ENCODE peak calls at places on chromosomes 7 and 10, in four cellular contexts. L is bronchial epithelial cell; A is CD4-positive, alpha-beta T cell; G is fibroblast of the aortic adventitia. I is an unnamed sample.

GRCh38 chr7:33760834-33761233 is 144.5 kb upstream of the BMPER start:
- DNase-seq in G (no peak), A (no peak), L (no peak), I (no peak)

GRCh38 chr10:68135922-68136718 is 26.8 kb downstream of the MYPN start:
- DNase-seq in G (peak), A (no peak), L (peak), I (no peak)

GRCh38 chr7:133290041-133290440 is 37.2 kb downstream of the EXOC4 start:
- DNase-seq in L (peak), G (peak), A (no peak), I (no peak)

GRCh38 chr10:586151-586550 is 103.3 kb downstream of the DIP2C start:
- DNase-seq in A (no peak), L (no peak), G (no peak), I (no peak)

GRCh38 chr7:142303650-142304049 is 45.8 kb upstream of the PRSS58 start:
- DNase-seq in A (no peak), L (peak), G (no peak), I (no peak)

GRCh38 chr7:44823266-44823781 is 24.6 kb downstream of the H2AZ2 start:
- DNase-seq in L (no peak), A (no peak), G (no peak), I (no peak)

GRCh38 chr7:79272066-79272669 is 181.3 kb downstream of the MAGI2 start:
- DNase-seq in A (no peak), L (peak), G (peak), I (no peak)

GRCh38 chr7:19557726-19558470 is 150.9 kb downstream of the POLR1F start:
- DNase-seq in A (no peak), G (no peak), L (no peak), I (no peak)

GRCh38 chr10:79142064-79142491 is 73.3 kb downstream of the ZMIZ1 start:
- DNase-seq in G (peak), A (no peak), L (no peak), I (no peak)

GRCh38 chr10:110444009-110444347 is 53.7 kb upstream of the DUSP5 start:
- DNase-seq in G (no peak), A (no peak), L (no peak), I (peak)

GRCh38 chr7:105830405-105831218 is 45.8 kb downstream of the ATXN7L1 start:
- DNase-seq in A (no peak), G (peak), L (peak), I (no peak)

GRCh38 chr10:98673156-98673765 is 226.5 kb upstream of the HPS1 start:
- DNase-seq in L (no peak), A (no peak), G (no peak), I (no peak)

GRCh38 chr7:34019431-34019830 is 114.1 kb downstream of the BMPER start:
- DNase-seq in G (peak), L (no peak), A (no peak), I (no peak)

GRCh38 chr10:78747366-78747955 is 321.3 kb upstream of the ZMIZ1 start:
- DNase-seq in G (no peak), L (no peak), A (no peak), I (no peak)

GRCh38 chr10:14823966-14824365 is 13.9 kb downstream of the CDNF start:
- DNase-seq in L (no peak), G (no peak), A (no peak), I (no peak)

GRCh38 chr10:35998036-35998435 is 355.9 kb upstream of the FZD8 start:
- DNase-seq in G (peak), L (no peak), A (no peak), I (no peak)

GRCh38 chr10:91146146-91146545 is 74.3 kb upstream of the PCGF5 start:
- DNase-seq in G (no peak), L (no peak), A (no peak), I (no peak)

GRCh38 chr10:119762805-119763798 is 37.3 kb downstream of the INPP5F start:
- DNase-seq in L (no peak), G (no peak), A (no peak), I (no peak)

GRCh38 chr10:61882621-61883375 is 18.7 kb upstream of the ARID5B start:
- DNase-seq in A (no peak), L (peak), G (no peak), I (no peak)

GRCh38 chr10:101354584-101355070 is 662 bp downstream of the BTRC start:
- DNase-seq in A (no peak), L (peak), G (peak), I (no peak)

GRCh38 chr7:150322833-150323681 is at the start of the genes ACTR3C and LRRC61:
- DNase-seq in L (peak), A (peak), G (no peak), I (no peak)

GRCh38 chr10:133100706-133101463 is 13.2 kb downstream of the ADGRA1 start:
- DNase-seq in G (no peak), A (no peak), L (no peak), I (no peak)

GRCh38 chr10:69807696-69808095 is 6.0 kb downstream of the COL13A1 start:
- DNase-seq in G (peak), A (no peak), L (peak), I (no peak)

GRCh38 chr7:41969713-41970112 is 266.8 kb upstream of the INHBA start:
- DNase-seq in A (no peak), L (no peak), G (peak), I (no peak)

GRCh38 chr10:26217396-26218105 is 977 bp downstream of the GAD2 start:
- DNase-seq in G (no peak), L (no peak), A (no peak), I (no peak)

GRCh38 chr7:30450123-30450982 is 28.2 kb downstream of the NOD1 start:
- DNase-seq in A (no peak), L (no peak), G (no peak), I (no peak)

GRCh38 chr7:41491313-41491712 is 211.6 kb downstream of the INHBA start:
- DNase-seq in L (peak), G (no peak), A (no peak), I (no peak)

GRCh38 chr10:118981946-118982345 is 47.6 kb upstream of the NANOS1 start:
- DNase-seq in A (no peak), G (no peak), L (no peak), I (no peak)

GRCh38 chr10:117425908-117426566 is 50.8 kb upstream of the PDZD8 start:
- DNase-seq in G (no peak), A (no peak), L (no peak), I (no peak)

GRCh38 chr7:107948645-107949442 is 54.1 kb downstream of the LAMB1 start:
- DNase-seq in L (peak), G (peak), A (no peak), I (no peak)

GRCh38 chr7:78770422-78771410 is 682.8 kb downstream of the MAGI2 start:
- DNase-seq in A (no peak), G (peak), L (peak), I (no peak)

DNA sequence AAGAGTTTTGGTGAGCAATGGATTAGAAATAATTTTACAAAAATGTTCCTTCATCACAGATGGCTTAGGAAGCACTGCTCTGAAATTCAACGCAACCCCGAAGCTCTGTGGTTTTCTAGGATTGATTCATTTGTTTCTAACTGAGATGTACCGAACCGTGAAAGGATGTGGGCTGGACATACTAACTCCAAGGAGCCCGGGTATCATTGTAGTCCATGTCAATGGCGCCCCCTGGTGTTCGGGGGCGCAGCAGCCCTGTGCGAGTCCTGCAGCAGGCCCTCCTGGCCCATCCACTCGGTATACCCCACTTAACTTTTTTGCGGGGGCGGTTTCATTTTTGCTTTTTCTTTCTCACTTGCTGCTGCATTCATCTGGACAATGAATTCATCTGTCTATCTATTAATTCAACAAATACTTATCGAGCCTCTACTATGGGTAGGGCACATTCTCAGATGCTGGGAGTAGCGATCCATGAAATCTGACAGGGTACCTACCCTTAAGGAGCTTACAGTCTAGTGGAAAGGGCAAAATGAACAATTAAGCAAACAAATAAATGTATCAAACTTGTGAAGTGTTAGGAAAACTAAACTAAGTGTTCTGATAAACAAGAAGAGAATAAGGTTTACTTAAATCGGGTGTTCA is 25.2 kb upstream of the ITPRID1 start:
- DNase-seq in L (peak), G (peak), A (no peak), I (no peak)
- TF ChIP-seq CTCF in L (peak), G (peak), A (no peak), I (peak)

GRCh38 chr7:73971701-73972341 is 56.2 kb upstream of the ELN start:
- DNase-seq in G (no peak), A (no peak), L (peak), I (no peak)
- TF ChIP-seq CTCF in G (peak), A (no peak), L (peak), I (no peak)

DNA sequence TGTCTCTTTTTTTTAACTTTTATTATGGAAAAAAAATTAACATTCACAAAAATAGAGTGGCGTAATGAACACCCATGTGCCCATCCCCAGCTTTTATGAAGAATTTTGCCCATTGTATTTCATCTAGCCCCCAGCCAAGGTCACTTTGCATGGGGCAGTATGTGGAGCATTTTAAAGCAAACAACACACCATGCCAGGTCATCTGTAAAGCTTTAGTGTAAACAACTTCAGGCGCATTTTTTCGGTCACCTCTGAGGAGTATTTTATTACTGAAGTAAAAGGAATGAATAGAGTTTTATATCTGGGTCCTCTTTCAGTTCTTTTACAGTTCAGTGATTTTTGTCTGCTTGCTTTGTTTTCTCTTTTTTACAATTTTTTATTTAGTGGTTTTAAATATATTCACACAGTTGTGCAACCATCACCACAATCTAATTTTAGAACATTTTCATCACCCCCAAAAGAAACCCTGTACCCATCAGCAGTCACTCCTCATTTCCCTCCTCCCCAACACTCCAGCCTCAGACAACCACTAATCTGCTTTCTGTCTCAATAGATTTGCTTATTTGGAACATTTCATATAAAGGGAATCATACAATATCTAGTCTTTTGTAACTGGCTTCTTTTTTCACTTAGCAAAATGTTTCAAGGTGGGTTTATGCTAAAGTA is 87.9 kb downstream of the SLC37A3 start:
- DNase-seq in G (no peak), L (no peak), A (no peak), I (no peak)
- TF ChIP-seq CTCF in G (no peak), L (no peak), A (no peak), I (no peak)

DNA sequence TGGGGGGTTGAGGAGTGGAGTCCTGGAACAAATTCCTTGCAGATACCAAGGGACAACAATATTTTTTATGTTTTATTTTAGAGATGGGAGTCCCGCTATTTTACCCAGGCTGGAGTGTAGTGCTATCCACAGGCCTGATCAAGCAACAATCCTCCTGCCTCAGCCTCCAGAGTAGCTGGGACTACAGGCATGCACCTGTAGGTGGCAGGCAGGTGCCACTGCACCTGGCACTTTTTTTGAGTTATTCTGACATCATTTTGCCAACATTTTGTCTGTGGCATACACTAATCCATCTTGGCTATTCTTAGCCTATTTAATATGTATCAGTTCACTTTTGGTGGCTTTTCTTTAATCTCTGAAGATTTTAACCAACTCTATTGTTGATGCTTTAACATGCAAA is 317.8 kb upstream of the MTPN start:
- DNase-seq in A (no peak), L (no peak), G (no peak), I (no peak)
- TF ChIP-seq CTCF in A (no peak), L (no peak), G (no peak), I (no peak)

GRCh38 chr10:122053314-122053713 is 64.4 kb downstream of the TACC2 start:
- DNase-seq in L (no peak), G (no peak), A (no peak), I (no peak)

GRCh38 chr10:122052702-122053101 is 63.7 kb downstream of the TACC2 start:
- DNase-seq in A (no peak), L (peak), G (no peak), I (no peak)

GRCh38 chr10:122055252-122055651 is 66.3 kb downstream of the TACC2 start:
- DNase-seq in A (no peak), G (no peak), L (no peak), I (no peak)

GRCh38 chr10:122056431-122057094 is 67.6 kb downstream of the TACC2 start:
- DNase-seq in L (peak), A (no peak), G (no peak), I (no peak)

DNA sequence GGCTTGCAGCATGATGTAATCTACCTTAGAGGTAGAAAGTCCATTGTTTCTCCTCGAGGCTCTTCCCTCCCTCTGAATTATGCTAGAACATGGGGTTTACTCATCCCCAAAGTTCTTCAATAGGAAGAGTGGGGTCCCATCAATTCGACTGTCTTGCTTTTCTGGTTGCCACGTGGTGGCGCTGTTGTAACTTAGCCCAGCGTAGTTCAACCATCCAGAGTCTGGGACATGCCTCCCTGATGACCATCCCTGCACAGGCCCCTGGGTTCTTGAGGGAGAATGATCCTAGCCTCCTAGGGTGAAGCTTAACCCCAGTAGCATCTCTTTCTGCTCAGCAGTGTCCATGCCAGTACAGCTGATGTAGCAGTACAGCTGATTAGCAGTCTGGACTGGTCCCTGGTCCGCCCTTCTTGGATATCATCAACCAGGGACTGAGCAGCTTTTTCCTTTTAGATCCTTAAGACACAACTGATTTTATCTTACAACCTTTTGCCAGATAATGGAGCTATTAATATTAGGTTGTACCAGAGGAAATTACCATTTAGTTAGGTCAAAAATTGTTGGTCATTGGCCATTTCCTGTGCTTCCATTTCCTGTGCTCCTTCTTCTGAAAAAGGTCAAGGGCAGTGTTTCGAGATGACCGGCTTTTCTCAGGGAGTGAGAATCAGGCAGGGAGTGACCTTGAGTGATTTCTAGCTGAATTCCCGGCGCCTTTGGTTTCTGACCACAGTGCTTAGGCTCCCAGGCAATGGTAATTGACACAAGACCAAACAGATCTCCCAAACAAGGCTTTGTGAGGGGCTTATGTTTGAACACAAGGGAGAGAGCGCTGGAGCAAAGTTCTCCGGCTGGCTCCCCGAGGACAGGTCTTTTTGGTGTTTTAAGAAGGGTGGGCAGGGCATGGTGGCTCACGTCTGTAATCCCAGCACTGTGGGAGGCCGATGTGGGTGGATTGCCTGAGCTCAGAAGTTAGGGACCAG is 65.4 kb downstream of the TACC2 start:
- DNase-seq in G (peak), A (no peak), L (peak), I (no peak)
- TF ChIP-seq CTCF in G (peak), A (no peak), L (peak), I (peak)

GRCh38 chr7:100719523-100720319 is 547 bp upstream of the EPO start:
- DNase-seq in A (no peak), L (peak), G (peak), I (no peak)

GRCh38 chr7:100720645-100721504 is 607 bp downstream of the EPO start:
- DNase-seq in G (no peak), L (no peak), A (no peak), I (no peak)

GRCh38 chr7:100722480-100723212 is 2.4 kb downstream of the EPO start:
- DNase-seq in A (no peak), L (no peak), G (no peak), I (no peak)

GRCh38 chr7:100721505-100721812 is 1.2 kb downstream of the EPO start:
- DNase-seq in L (no peak), G (no peak), A (no peak), I (no peak)

DNA sequence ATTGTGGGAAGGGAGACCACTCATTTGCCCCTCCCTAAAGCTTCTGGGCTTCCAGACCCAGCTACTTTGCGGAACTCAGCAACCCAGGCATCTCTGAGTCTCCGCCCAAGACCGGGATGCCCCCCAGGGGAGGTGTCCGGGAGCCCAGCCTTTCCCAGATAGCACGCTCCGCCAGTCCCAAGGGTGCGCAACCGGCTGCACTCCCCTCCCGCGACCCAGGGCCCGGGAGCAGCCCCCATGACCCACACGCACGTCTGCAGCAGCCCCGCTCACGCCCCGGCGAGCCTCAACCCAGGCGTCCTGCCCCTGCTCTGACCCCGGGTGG is at the start of gene EPO:
- DNase-seq in L (no peak), G (no peak), A (no peak), I (no peak)
- TF ChIP-seq CTCF in L (no peak), G (no peak), A (no peak), I (no peak)

DNA sequence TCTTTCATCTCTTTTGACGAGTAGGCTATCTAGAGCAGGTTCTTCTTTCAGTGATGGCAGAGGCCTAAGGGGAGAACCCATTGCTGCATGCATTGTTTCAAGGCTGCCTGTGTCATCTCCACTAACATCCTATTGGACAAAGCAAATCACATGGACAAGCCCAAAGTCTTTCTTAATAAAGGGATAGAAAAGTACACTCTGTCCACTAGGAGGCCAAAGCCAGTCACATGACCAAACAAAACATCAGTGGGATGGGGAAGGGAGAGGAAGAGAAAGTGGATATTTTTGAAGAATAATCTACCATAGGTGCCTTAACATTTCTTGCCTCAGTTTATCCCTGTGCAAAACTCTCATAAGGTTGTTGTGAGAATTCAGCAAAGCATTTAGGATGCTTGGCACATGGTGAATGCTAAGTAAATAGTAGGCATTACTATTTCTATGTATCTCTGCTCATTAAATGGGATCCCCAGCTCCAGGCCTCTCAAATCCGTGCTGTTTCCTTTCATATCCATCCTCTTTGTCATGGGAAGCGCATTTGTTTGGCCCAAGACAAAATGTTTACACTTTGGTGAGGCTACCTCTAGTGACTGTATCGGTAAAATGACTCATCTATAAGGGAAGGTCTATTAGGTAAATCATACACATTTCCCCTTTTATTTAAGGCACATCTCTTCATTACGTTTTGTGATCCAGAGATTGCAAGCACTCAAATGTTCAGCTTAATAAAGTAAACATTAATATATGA is 16.7 kb upstream of the CADPS2 start:
- DNase-seq in G (peak), L (no peak), A (no peak), I (no peak)
- TF ChIP-seq CTCF in G (peak), L (no peak), A (no peak), I (no peak)

GRCh38 chr10:86684305-86684704 is 16.0 kb downstream of the LDB3 start:
- DNase-seq in G (peak), L (no peak), A (no peak), I (no peak)
- TF ChIP-seq CTCF in G (peak), L (no peak), A (no peak), I (no peak)

GRCh38 chr7:158704524-158705233 is at the start of gene NCAPG2:
- DNase-seq in G (peak), L (peak), A (peak), I (peak)
- TF ChIP-seq CTCF in G (peak), L (peak), A (peak), I (peak)